ENCODE peak calls at places on chromosomes 11 and 22, in seven cellular contexts. V, A, L, O, X, F and Y are unnamed samples.

GRCh38 chr22:18962308-18962635 is 26.2 kb upstream of the PRODH start:
- DNase-seq in X (no peak), L (no peak), O (no peak), F (no peak), V (no peak), A (no peak), Y (no peak)

GRCh38 chr22:31893460-31893859 is 50.9 kb upstream of the YWHAH start:
- DNase-seq in L (no peak), X (no peak), F (no peak), A (peak), O (no peak), V (no peak), Y (no peak)

GRCh38 chr11:109480251-109480650 is 58.3 kb downstream of the C11orf87 start:
- DNase-seq in V (no peak), O (peak), X (no peak), A (no peak), F (peak), L (no peak), Y (no peak)

GRCh38 chr11:113447621-113448310 is 27.4 kb downstream of the DRD2 start:
- DNase-seq in V (peak), F (no peak), X (peak), L (no peak), A (no peak), O (no peak), Y (peak)

GRCh38 chr22:49047461-49047860 is 780.2 kb downstream of the BRD1 start:
- DNase-seq in X (no peak), L (no peak), O (no peak), A (no peak), F (no peak), V (no peak), Y (peak)

GRCh38 chr11:65931773-65932557 is 12.7 kb downstream of the DRAP1 start:
- DNase-seq in O (peak), L (no peak), X (no peak), A (no peak), F (peak), V (no peak), Y (no peak)

GRCh38 chr11:22456993-22457748 is 119.0 kb downstream of the SLC17A6 start:
- DNase-seq in L (no peak), F (no peak), X (no peak), O (peak), V (no peak), A (no peak), Y (peak)

GRCh38 chr11:63560506-63561179 is 2.5 kb downstream of the PLAAT2 start:
- DNase-seq in V (no peak), F (no peak), L (no peak), X (no peak), A (no peak), O (no peak), Y (peak)

GRCh38 chr11:33930317-33931021 is 38.6 kb upstream of the LMO2 start:
- DNase-seq in F (no peak), O (peak), X (no peak), L (no peak), A (no peak), V (peak), Y (no peak)

GRCh38 chr11:17695454-17696441 is 23.6 kb upstream of the MYOD1 start:
- DNase-seq in L (no peak), F (peak), A (no peak), V (no peak), O (peak), X (peak), Y (no peak)

GRCh38 chr11:33017478-33017877 is 1.8 kb downstream of the DEPDC7 start:
- DNase-seq in F (peak), V (no peak), A (no peak), O (no peak), L (no peak), X (no peak), Y (no peak)

GRCh38 chr11:72799441-72799840 is 5.6 kb upstream of the STARD10 start:
- DNase-seq in O (no peak), F (no peak), X (no peak), A (no peak), L (no peak), V (peak), Y (no peak)

GRCh38 chr22:30198152-30198845 is 48.3 kb downstream of the LIF start:
- DNase-seq in F (no peak), L (no peak), O (no peak), X (no peak), V (peak), A (no peak), Y (no peak)

GRCh38 chr11:94658386-94658785 is 91.2 kb downstream of the PIWIL4 start:
- DNase-seq in L (no peak), F (no peak), A (no peak), X (no peak), V (no peak), O (no peak), Y (no peak)

GRCh38 chr11:60942970-60943565 is 8.9 kb downstream of the SLC15A3 start:
- DNase-seq in F (no peak), O (no peak), X (no peak), A (no peak), V (no peak), L (no peak), Y (peak)

GRCh38 chr11:128767518-128767917 is 73.6 kb downstream of the FLI1 start:
- DNase-seq in A (no peak), O (no peak), L (no peak), V (peak), F (no peak), X (no peak), Y (peak)

GRCh38 chr11:11620251-11620965 is 1.4 kb downstream of the GALNT18 start:
- DNase-seq in F (peak), A (peak), X (peak), V (peak), L (peak), O (peak), Y (peak)

GRCh38 chr11:121023848-121024751 is at the start of gene TBCEL:
- DNase-seq in V (peak), A (peak), X (peak), L (peak), O (peak), F (peak), Y (peak)

GRCh38 chr22:40107244-40107643 is 70.5 kb upstream of the TNRC6B start:
- DNase-seq in X (no peak), V (peak), F (no peak), A (no peak), O (no peak), L (no peak), Y (no peak)

GRCh38 chr11:111435046-111435698 is 56.1 kb upstream of the POU2AF1 start:
- DNase-seq in F (no peak), X (no peak), A (no peak), O (no peak), V (no peak), L (no peak), Y (no peak)

GRCh38 chr11:8671242-8671641 is 11.2 kb downstream of the TRIM66 start:
- DNase-seq in X (peak), O (peak), V (peak), A (peak), L (no peak), F (peak), Y (peak)

GRCh38 chr11:108647701-108648527 is 17.0 kb upstream of the DDX10 start:
- DNase-seq in F (peak), X (peak), O (peak), V (peak), L (peak), A (peak), Y (peak)

GRCh38 chr11:108278546-108278945 is 55.7 kb downstream of the ATM start:
- DNase-seq in F (peak), L (no peak), O (no peak), V (no peak), A (no peak), X (no peak), Y (no peak)

GRCh38 chr11:67117667-67118058 is 1.4 kb upstream of the KDM2A start:
- DNase-seq in L (no peak), A (peak), O (peak), V (peak), X (no peak), F (peak), Y (no peak)
- TF ChIP-seq EZH2phosphoT487 in L (no peak), A (no peak), O (no peak), V (no peak), X (no peak), F (no peak), Y (no peak)

DNA sequence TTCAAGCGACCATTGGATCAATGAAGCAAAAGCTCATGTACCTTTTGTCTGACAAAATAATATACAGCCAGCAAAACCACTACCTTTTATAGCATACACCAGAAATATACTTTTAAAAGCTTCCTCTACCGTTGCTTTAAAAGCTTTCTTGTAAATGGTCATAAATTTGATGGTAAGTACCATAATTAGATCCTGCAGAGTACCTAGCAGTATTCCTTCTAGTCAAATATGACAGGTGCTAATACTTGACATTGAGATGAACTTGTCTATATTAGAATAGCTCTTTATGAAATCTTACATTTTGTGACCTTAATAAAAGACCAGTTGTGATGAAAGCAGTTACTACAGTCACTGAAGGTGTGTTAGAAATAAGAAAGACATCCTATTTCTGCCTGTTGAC is 340.5 kb upstream of the ANO3 start:
- DNase-seq in F (no peak), A (no peak), X (no peak), V (no peak), L (no peak), O (no peak), Y (no peak)
- H3K4me3 ChIP-seq in F (no peak), A (no peak), X (no peak), V (no peak), L (no peak), O (no peak), Y (no peak)

DNA sequence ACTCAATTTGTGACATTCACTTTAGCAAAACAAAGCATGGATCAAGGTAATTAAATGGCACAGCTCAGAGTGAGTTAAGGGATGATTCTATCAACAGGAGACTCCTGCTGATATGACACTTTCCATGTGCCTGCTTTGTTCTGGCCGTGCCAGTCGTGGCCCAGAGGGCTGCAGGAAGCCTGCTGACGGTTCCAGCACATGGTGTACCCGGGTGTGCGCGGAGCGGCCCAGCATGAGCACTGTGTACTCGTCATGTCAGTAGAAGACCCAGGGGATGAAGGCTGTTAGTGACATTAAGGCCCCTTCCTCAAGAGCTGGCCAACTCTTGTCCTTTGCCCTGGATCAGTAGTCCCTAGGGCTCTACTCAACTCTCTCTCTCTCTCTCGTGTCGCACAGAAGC is 272.8 kb downstream of the NTM start:
- DNase-seq in A (no peak), L (no peak), O (no peak), F (no peak), X (peak), V (no peak), Y (no peak)
- TF ChIP-seq EZH2phosphoT487 in A (no peak), L (no peak), O (no peak), F (no peak), X (no peak), V (no peak), Y (no peak)

DNA sequence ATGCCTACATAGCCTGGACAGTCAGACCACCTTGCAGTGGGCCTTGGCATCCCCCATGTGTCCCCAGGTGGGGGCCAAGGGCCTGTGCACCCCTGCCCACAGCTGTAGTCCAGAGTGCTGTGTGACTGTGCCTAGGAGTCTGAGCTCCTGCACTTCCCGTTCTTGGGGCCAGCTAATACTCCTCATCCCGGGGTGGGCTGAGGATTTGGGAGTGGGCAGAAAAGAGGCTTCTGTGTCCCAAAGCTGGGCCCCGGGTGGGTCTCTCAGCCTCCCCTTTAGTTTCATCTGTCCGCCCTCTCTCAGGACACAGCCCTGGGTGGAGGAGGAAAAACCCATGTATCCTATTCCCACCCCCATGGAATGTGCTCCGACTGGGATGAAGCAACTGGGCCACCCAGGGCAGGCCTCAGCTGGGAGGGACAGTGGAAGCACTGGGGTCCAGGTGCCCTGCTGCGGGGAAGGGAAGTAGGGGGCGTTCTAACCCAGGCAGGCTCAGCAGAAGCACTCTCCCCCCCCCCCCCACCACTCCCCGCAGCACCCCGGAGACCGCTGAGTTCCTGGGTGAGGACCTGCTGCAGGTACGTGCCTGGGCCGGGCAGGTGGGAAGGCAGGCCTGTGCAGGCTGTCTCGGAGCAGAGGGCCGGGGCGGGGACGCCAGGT is 1.3 kb downstream of the SH3BP1 start:
- DNase-seq in V (no peak), F (no peak), L (no peak), A (no peak), O (no peak), X (no peak), Y (no peak)
- H3K4me3 ChIP-seq in V (peak), F (peak), L (peak), A (peak), O (peak), X (peak), Y (peak)

DNA sequence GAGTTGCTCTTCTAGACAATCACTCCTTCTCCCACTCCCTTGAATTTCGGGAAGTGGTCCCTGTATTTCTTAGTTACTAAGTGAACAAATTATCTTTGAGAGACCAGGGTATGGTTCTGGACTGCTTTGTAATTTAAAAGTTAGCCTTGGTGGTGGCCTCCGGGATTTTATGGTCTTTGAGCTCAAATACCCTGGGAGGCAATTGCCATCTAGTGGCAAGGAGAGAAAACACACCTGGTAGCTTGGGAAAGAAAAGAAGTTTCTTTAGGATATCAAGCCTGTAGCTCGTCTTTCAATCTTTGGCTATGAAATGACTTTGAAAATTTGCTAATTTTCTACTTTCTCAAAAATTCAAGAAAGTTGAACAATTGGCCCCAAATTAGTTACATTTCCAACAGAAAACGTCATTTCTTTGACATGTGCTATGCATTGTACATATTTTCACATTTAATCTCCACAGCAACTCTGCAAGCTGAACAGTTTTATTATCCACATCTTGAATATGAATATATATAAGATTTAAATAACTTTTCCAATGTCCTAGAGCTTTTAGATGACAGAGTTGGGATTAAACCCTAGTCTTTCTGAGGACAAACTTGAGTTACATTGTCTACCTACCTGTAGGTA is 39.1 kb downstream of the MMP27 start:
- DNase-seq in A (peak), F (peak), V (peak), O (peak), L (peak), X (peak), Y (peak)
- TF ChIP-seq EZH2phosphoT487 in A (no peak), F (no peak), V (no peak), O (no peak), L (no peak), X (no peak), Y (no peak)

GRCh38 chr11:19474954-19475811 is 234.4 kb upstream of the E2F8 start:
- DNase-seq in V (no peak), F (no peak), A (no peak), O (peak), X (peak), L (no peak), Y (no peak)

GRCh38 chr11:19472679-19473078 is 231.9 kb upstream of the E2F8 start:
- DNase-seq in X (no peak), F (no peak), A (no peak), O (no peak), V (peak), L (no peak), Y (no peak)

GRCh38 chr11:19474211-19474610 is 233.5 kb upstream of the E2F8 start:
- DNase-seq in V (no peak), O (no peak), X (no peak), F (no peak), L (no peak), A (no peak), Y (no peak)
- H3K4me3 ChIP-seq in V (no peak), O (no peak), X (no peak), F (no peak), L (no peak), A (no peak), Y (no peak)